ENCODE peak calls at places on chromosome 9, in seven cellular contexts. I is gastrocnemius medialis, F is GM10248, P is GM23338, N is WTC11, M is A549, R is H9. J is an unnamed sample.
A peak's percentile ranks its signal among the peaks of the same experiment; 100 is the strongest.

GRCh38 chr9:114769664-114770063 is 36.2 kb downstream of the TNFSF15 start:
- DNase-seq in I (no peak), F (no peak), P (no peak), N (no peak), M (no peak), R (no peak), J (no peak)

GRCh38 chr9:27925815-27926214 is 352.5 kb upstream of the C9orf72 start:
- DNase-seq in I (no peak), F (no peak), P (no peak), N (no peak), M (no peak), R (no peak), J (no peak)

GRCh38 chr9:114497220-114497619 is 8.1 kb downstream of the WHRN start:
- DNase-seq in I (no peak), F (no peak), P (no peak), N (no peak), M (no peak), R (no peak), J (no peak)

GRCh38 chr9:131049829-131050715 is 41.1 kb downstream of the LAMC3 start:
- DNase-seq in I (no peak), F (no peak), P (no peak), N (no peak), M (no peak), R (no peak), J (no peak)

GRCh38 chr9:137772281-137772873 is 105.2 kb upstream of the CACNA1B start:
- DNase-seq in I (no peak), F (no peak), P (peak; percentile 64), N (peak; percentile 60), M (no peak), R (peak; percentile 68), J (no peak)

GRCh38 chr9:116318463-116319271 is 165.1 kb downstream of the PAPPA start:
- DNase-seq in I (peak; percentile 59), F (no peak), P (no peak), N (no peak), M (no peak), R (no peak), J (no peak)

GRCh38 chr9:105138306-105138801 is 106.1 kb upstream of the SLC44A1 start:
- DNase-seq in I (no peak), F (no peak), P (peak; percentile 72), N (peak; percentile 42), M (no peak), R (peak; percentile 69), J (no peak)

GRCh38 chr9:113621309-113621791 is 157.8 kb downstream of the RGS3 start:
- DNase-seq in I (peak; percentile 60), F (no peak), P (peak; percentile 57), N (peak; percentile 43), M (no peak), R (no peak), J (no peak)

GRCh38 chr9:84315278-84315877 is 25.2 kb downstream of the SLC28A3 start:
- DNase-seq in I (peak; percentile 19), F (peak; percentile 59), P (peak; percentile 73), N (peak; percentile 63), M (peak; percentile 71), R (peak; percentile 55), J (no peak)

GRCh38 chr9:16421534-16421933 is 448.9 kb downstream of the BNC2 start:
- DNase-seq in I (no peak), F (no peak), P (peak; percentile 57), N (no peak), M (no peak), R (peak; percentile 42), J (no peak)

GRCh38 chr9:115391166-115391825 is 273.3 kb upstream of the TNC start:
- DNase-seq in I (no peak), F (no peak), P (no peak), N (no peak), M (no peak), R (no peak), J (no peak)

GRCh38 chr9:94656190-94656589 is 16.9 kb upstream of the FBP1 start:
- DNase-seq in I (no peak), F (peak; percentile 69), P (peak; percentile 24), N (no peak), M (no peak), R (no peak), J (peak; percentile 84)

GRCh38 chr9:35675732-35676392 is 2.1 kb downstream of the CA9 start:
- DNase-seq in I (no peak), F (peak; percentile 70), P (peak; percentile 96), N (peak; percentile 95), M (no peak), R (peak; percentile 93), J (no peak)
- TF ChIP-seq CTCF in I (no peak), F (no peak), P (no peak), N (no peak), M (no peak), R (peak; percentile 21), J (no peak)

GRCh38 chr9:93303806-93304573 is 120.1 kb downstream of the WNK2 start:
- DNase-seq in I (no peak), F (peak; percentile 11), P (no peak), N (peak; percentile 10), M (no peak), R (peak; percentile 26), J (no peak)

GRCh38 chr9:93301911-93302525 is 118.1 kb downstream of the WNK2 start:
- DNase-seq in I (no peak), F (peak; percentile 19), P (no peak), N (peak; percentile 4), M (no peak), R (peak; percentile 30), J (no peak)

GRCh38 chr9:93303258-93303771 is 119.4 kb downstream of the WNK2 start:
- DNase-seq in I (no peak), F (peak; percentile 16), P (no peak), N (peak; percentile 5), M (no peak), R (peak; percentile 21), J (no peak)

GRCh38 chr9:93301291-93301811 is 117.4 kb downstream of the WNK2 start:
- DNase-seq in I (no peak), F (peak; percentile 13), P (no peak), N (peak; percentile 5), M (no peak), R (peak; percentile 26), J (no peak)

DNA sequence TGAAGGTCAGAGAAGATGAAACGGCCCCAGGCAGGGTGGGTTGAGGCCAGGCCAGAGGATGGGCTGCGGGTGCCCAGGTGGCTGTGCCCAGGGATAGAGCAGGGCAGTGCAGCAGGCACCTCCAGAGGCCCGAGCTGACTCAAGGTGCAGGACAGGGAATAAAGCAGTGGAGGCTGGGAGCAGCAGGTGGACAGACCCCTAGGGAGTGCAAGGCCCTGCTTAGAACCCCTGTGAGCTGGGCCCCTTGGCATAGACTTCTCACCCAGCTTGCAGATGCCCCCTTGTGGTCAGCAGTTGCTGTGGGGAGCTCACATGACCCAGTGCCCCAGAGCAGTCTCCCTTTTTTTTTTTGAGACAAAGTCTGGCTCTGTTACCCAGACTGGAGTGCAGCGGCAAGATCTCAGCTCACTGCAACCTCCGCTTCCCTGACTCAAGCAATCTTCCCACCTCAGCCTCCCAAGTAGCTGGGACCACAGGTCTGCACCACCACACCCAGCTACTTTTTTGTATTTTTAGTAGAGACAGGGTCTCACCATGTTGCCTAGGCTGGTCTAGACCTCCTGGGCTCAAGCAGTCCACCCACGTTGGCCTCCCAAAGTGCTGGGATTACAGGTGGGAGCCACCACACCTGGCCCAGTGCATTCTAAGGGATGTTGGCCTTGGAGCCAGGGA is 118.8 kb downstream of the WNK2 start:
- DNase-seq in I (peak; percentile 58), F (peak; percentile 74), P (peak; percentile 81), N (peak; percentile 72), M (peak; percentile 74), R (peak; percentile 76), J (no peak)
- TF ChIP-seq CTCF in I (peak; percentile 44), F (peak; percentile 51), P (peak; percentile 71), N (peak; percentile 47), M (peak; percentile 66), R (peak; percentile 76), J (peak; percentile 77)

GRCh38 chr9:134642385-134643181 is 980 bp downstream of the COL5A1 start:
- DNase-seq in I (peak; percentile 64), F (no peak), P (peak; percentile 69), N (peak; percentile 41), M (peak; percentile 64), R (peak; percentile 59), J (no peak)
- TF ChIP-seq CTCF in I (no peak), F (no peak), P (peak; percentile 13), N (no peak), M (peak; percentile 38), R (no peak), J (no peak)

DNA sequence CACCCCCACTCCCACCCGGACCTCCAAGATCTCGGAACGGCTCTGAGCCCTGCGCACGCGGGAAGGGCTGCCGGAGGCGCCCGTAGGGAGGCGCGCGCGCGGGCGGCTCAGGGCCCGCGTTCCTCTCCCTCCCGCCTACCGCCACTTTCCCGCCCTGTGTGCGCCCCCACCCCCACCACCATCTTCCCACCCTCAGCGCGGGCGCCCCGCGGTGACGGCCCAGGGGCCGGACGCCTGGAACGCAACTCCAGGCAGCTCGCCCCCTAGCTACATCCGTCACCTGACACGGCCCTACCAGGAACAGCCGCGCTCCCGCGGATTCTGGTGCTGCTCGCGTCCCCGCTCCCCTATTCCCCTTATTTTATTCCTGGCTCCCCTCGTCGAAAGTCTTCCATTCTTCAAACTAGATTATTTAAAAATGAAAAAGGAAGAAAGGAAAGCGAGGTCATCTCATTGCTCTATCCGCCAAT is at the start of gene CDKN2B-AS1:
- DNase-seq in I (no peak), F (peak; percentile 65), P (peak; percentile 76), N (peak; percentile 44), M (no peak), R (peak; percentile 62), J (no peak)
- TF ChIP-seq CTCF in I (no peak), F (peak; percentile 29), P (no peak), N (no peak), M (no peak), R (no peak), J (no peak)

GRCh38 chr9:111828193-111828592 is 33.5 kb upstream of the SHOC1 start:
- DNase-seq in I (no peak), F (no peak), P (no peak), N (no peak), M (no peak), R (no peak), J (no peak)
- TF ChIP-seq CTCF in I (peak; percentile 16), F (peak; percentile 25), P (no peak), N (no peak), M (no peak), R (no peak), J (no peak)

GRCh38 chr9:124373386-124373785 is 41.9 kb downstream of the PSMB7 start:
- DNase-seq in I (no peak), F (no peak), P (no peak), N (no peak), M (no peak), R (no peak), J (no peak)

GRCh38 chr9:124372038-124372437 is 43.2 kb downstream of the PSMB7 start:
- DNase-seq in I (no peak), F (no peak), P (no peak), N (no peak), M (no peak), R (no peak), J (no peak)

GRCh38 chr9:124369236-124369797 is 45.9 kb downstream of the PSMB7 start:
- DNase-seq in I (no peak), F (no peak), P (no peak), N (no peak), M (no peak), R (no peak), J (no peak)

GRCh38 chr9:124368692-124369091 is 46.5 kb downstream of the PSMB7 start:
- DNase-seq in I (no peak), F (no peak), P (no peak), N (no peak), M (no peak), R (no peak), J (no peak)

GRCh38 chr9:124371183-124371582 is 44.1 kb downstream of the PSMB7 start:
- DNase-seq in I (no peak), F (no peak), P (no peak), N (no peak), M (no peak), R (no peak), J (no peak)
- TF ChIP-seq CTCF in I (no peak), F (no peak), P (no peak), N (no peak), M (no peak), R (no peak), J (no peak)

GRCh38 chr9:14433841-14434511 is 120.0 kb upstream of the NFIB start:
- DNase-seq in I (no peak), F (no peak), P (peak; percentile 39), N (no peak), M (peak; percentile 15), R (no peak), J (no peak)
- TF ChIP-seq CTCF in I (no peak), F (peak; percentile 34), P (peak; percentile 32), N (no peak), M (peak; percentile 62), R (peak; percentile 34), J (no peak)

J was measured in CD14-positive monocyte.